ENCODE peak calls at places on chromosomes 7 and 10, in six cellular contexts. A, Q, W, C, D and P are unnamed samples.

GRCh38 chr10:10878944-10879343 is 138.7 kb upstream of the CELF2 start:
- DNase-seq in W (peak), C (no peak), Q (no peak), A (no peak), D (no peak), P (no peak)

GRCh38 chr7:120395526-120396019 is 122.6 kb downstream of the KCND2 start:
- DNase-seq in C (no peak), A (no peak), Q (no peak), W (peak), D (no peak), P (peak)

GRCh38 chr7:55570218-55570873 is 2.0 kb downstream of the VOPP1 start:
- DNase-seq in D (no peak), W (no peak), C (no peak), A (no peak), Q (no peak), P (peak)

GRCh38 chr10:50381637-50382036 is 130.3 kb upstream of the ASAH2 start:
- DNase-seq in Q (no peak), W (no peak), D (no peak), C (no peak), A (no peak), P (no peak)

GRCh38 chr7:130490888-130491771 is 755 bp upstream of the MEST start:
- DNase-seq in Q (no peak), C (no peak), A (peak), D (peak), W (no peak), P (peak)

GRCh38 chr10:69715156-69715898 is 85.3 kb downstream of the FAM241B start:
- DNase-seq in W (no peak), A (no peak), C (peak), Q (no peak), D (peak), P (peak)

GRCh38 chr10:96645191-96645721 is 58.4 kb upstream of the TM9SF3 start:
- DNase-seq in Q (no peak), W (no peak), A (no peak), D (no peak), C (no peak), P (peak)

GRCh38 chr7:147311332-147311731 is 1194.7 kb downstream of the CNTNAP2 start:
- DNase-seq in A (no peak), W (no peak), Q (no peak), D (no peak), C (no peak), P (no peak)

GRCh38 chr10:1434202-1434601 is 303.1 kb downstream of the ADARB2 start:
- DNase-seq in C (no peak), D (no peak), W (no peak), Q (no peak), A (no peak), P (no peak)

GRCh38 chr7:150756858-150757257 is 19.6 kb downstream of the GIMAP5 start:
- DNase-seq in W (peak), A (peak), D (peak), Q (no peak), C (no peak), P (no peak)

GRCh38 chr10:56035489-56035888 is 325.6 kb downstream of the ZWINT start:
- DNase-seq in W (no peak), Q (no peak), D (no peak), C (no peak), A (no peak), P (no peak)

GRCh38 chr7:98287486-98287959 is 6.0 kb downstream of the BRI3 start:
- DNase-seq in W (peak), D (no peak), C (no peak), Q (peak), A (no peak), P (peak)

GRCh38 chr7:142557971-142558582 is 191.2 kb upstream of the PRSS1 start:
- DNase-seq in D (peak), Q (no peak), C (no peak), W (peak), A (peak), P (peak)

GRCh38 chr7:19390795-19391194 is 245.6 kb upstream of the FERD3L start:
- DNase-seq in Q (no peak), A (no peak), C (no peak), D (no peak), W (no peak), P (no peak)

GRCh38 chr7:1533569-1534329 is 3.2 kb downstream of the MAFK start:
- DNase-seq in W (no peak), A (no peak), D (peak), C (peak), Q (peak), P (peak)

GRCh38 chr10:69864321-69864720 is 62.6 kb downstream of the COL13A1 start:
- DNase-seq in D (peak), Q (peak), A (no peak), W (no peak), C (peak), P (peak)

GRCh38 chr10:22659901-22660300 is 54.5 kb downstream of the PIP4K2A start:
- DNase-seq in A (no peak), D (no peak), Q (no peak), W (no peak), C (no peak), P (no peak)

GRCh38 chr7:5597772-5598171 is 174.1 kb upstream of the TNRC18 start:
- DNase-seq in C (no peak), W (no peak), Q (no peak), A (no peak), D (peak), P (no peak)

GRCh38 chr10:22629126-22629525 is 85.3 kb downstream of the PIP4K2A start:
- DNase-seq in W (no peak), A (no peak), C (no peak), D (no peak), Q (no peak), P (peak)

GRCh38 chr7:155206286-155207020 is 91.2 kb upstream of the INSIG1 start:
- DNase-seq in C (peak), W (no peak), Q (no peak), A (peak), D (peak), P (peak)

GRCh38 chr7:40507166-40507565 is 372.4 kb downstream of the SUGCT start:
- DNase-seq in D (no peak), C (no peak), A (no peak), W (no peak), Q (no peak), P (peak)

GRCh38 chr7:75943864-75944263 is 28.9 kb downstream of the POR start:
- DNase-seq in W (no peak), C (no peak), A (no peak), D (peak), Q (peak), P (peak)

GRCh38 chr10:122546242-122546641 is 14.3 kb upstream of the DMBT1 start:
- DNase-seq in C (no peak), Q (no peak), A (no peak), W (no peak), D (no peak), P (no peak)

GRCh38 chr10:75395955-75396860 is 5.4 kb downstream of the ZNF503 start:
- DNase-seq in Q (no peak), A (no peak), D (no peak), W (no peak), C (no peak), P (peak)

GRCh38 chr10:98516352-98516751 is 69.6 kb upstream of the HPS1 start:
- DNase-seq in C (no peak), D (no peak), A (no peak), Q (no peak), W (no peak), P (no peak)

GRCh38 chr10:102352066-102352715 is 43.3 kb upstream of the NFKB2 start:
- DNase-seq in Q (peak), C (no peak), D (peak), W (peak), A (peak), P (peak)

GRCh38 chr7:137848095-137848494 is 1.3 kb upstream of the DGKI start:
- DNase-seq in D (no peak), Q (no peak), A (no peak), W (no peak), C (no peak), P (no peak)

GRCh38 chr10:111018021-111018420 is 58.8 kb upstream of the ADRA2A start:
- DNase-seq in Q (no peak), D (peak), C (no peak), W (no peak), A (no peak), P (peak)

GRCh38 chr7:30708983-30709382 is 26.7 kb upstream of the CRHR2 start:
- DNase-seq in A (no peak), D (peak), W (no peak), C (peak), Q (no peak), P (no peak)

GRCh38 chr7:29190349-29191045 is 4.1 kb upstream of the CHN2 start:
- DNase-seq in W (peak), A (no peak), C (no peak), Q (no peak), D (no peak), P (no peak)

GRCh38 chr7:1516586-1517251 is 12.5 kb upstream of the INTS1 start:
- DNase-seq in C (no peak), D (no peak), W (no peak), Q (no peak), A (no peak), P (peak)

GRCh38 chr7:50782376-50783208 is at the start of gene GRB10:
- DNase-seq in Q (no peak), A (no peak), W (peak), D (no peak), C (no peak), P (peak)